ENCODE peak calls at places on chromosomes 6 and 20, in eight cellular contexts. H, O, U, P, C, J, X and L are unnamed samples.
A peak's percentile ranks its signal among the peaks of the same experiment; 100 is the strongest.

GRCh38 chr6:33323623-33323948 is 6.0 kb upstream of the ZBTB22 start:
- DNase-seq in H (no peak), O (no peak), U (no peak), P (no peak), C (no peak), J (no peak), X (no peak), L (no peak)

GRCh38 chr20:12012241-12013222 is 94.8 kb downstream of the BTBD3 start:
- DNase-seq in H (peak; percentile 61), O (peak; percentile 31), U (no peak), P (peak; percentile 10), C (no peak), J (peak; percentile 59), X (no peak), L (no peak)

GRCh38 chr6:157561929-157562810 is 181.2 kb downstream of the ZDHHC14 start:
- DNase-seq in H (no peak), O (no peak), U (no peak), P (no peak), C (no peak), J (no peak), X (no peak), L (no peak)

GRCh38 chr6:147675281-147675680 is 166.8 kb downstream of the SAMD5 start:
- DNase-seq in H (no peak), O (no peak), U (no peak), P (peak; percentile 95), C (no peak), J (peak; percentile 60), X (no peak), L (no peak)

GRCh38 chr20:51826372-51826771 is 24.1 kb upstream of the SALL4 start:
- DNase-seq in H (no peak), O (no peak), U (no peak), P (no peak), C (no peak), J (no peak), X (no peak), L (no peak)

GRCh38 chr20:4329232-4329631 is 313.9 kb upstream of the RNF24 start:
- DNase-seq in H (peak; percentile 35), O (no peak), U (no peak), P (no peak), C (no peak), J (no peak), X (no peak), L (no peak)

GRCh38 chr6:131004387-131004755 is 58.7 kb downstream of the EPB41L2 start:
- DNase-seq in H (no peak), O (no peak), U (no peak), P (no peak), C (no peak), J (no peak), X (no peak), L (no peak)

GRCh38 chr6:444653-445275 is 53.2 kb downstream of the IRF4 start:
- DNase-seq in H (no peak), O (no peak), U (no peak), P (no peak), C (no peak), J (no peak), X (no peak), L (no peak)

GRCh38 chr20:44692932-44693476 is 22.2 kb upstream of the CCN5 start:
- DNase-seq in H (peak; percentile 92), O (no peak), U (peak; percentile 90), P (peak; percentile 94), C (peak; percentile 89), J (peak; percentile 98), X (peak; percentile 89), L (peak; percentile 99)

GRCh38 chr20:63690898-63691710 is 5.3 kb upstream of the TNFRSF6B start:
- DNase-seq in H (no peak), O (no peak), U (no peak), P (no peak), C (no peak), J (no peak), X (no peak), L (peak; percentile 75)

GRCh38 chr20:51335329-51335841 is 207.1 kb downstream of the NFATC2 start:
- DNase-seq in H (peak; percentile 40), O (no peak), U (no peak), P (peak; percentile 100), C (no peak), J (peak; percentile 100), X (no peak), L (no peak)

GRCh38 chr20:63980317-63980805 is 571 bp upstream of the PRPF6 start:
- DNase-seq in H (no peak), O (no peak), U (no peak), P (no peak), C (no peak), J (peak; percentile 58), X (no peak), L (no peak)

GRCh38 chr6:1607557-1608221 is 2.0 kb upstream of the FOXC1 start:
- DNase-seq in H (no peak), O (no peak), U (peak; percentile 27), P (no peak), C (no peak), J (no peak), X (no peak), L (peak; percentile 77)

DNA sequence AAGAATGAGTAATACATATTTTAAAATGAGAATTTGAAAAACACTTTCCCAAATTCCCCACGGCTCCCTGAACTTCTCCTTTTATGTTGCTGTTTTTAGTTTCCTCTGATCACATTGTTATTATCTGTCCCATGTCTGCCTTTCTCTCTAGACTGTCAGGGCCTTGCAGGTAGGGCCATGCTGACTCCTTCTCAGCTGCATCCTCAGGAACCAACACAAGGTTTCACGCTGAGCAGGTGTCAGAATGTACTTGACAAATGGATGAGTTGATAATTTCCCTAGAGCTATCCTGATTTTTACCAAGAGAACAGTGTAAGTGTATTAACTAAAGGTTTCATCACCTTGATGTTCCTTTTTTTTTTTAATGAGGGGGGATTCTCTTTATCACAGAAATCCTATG is 337.8 kb downstream of the SYNE1 start:
- DNase-seq in H (no peak), O (no peak), U (no peak), P (no peak), C (no peak), J (no peak), X (no peak), L (no peak)
- H3K4me3 ChIP-seq in H (no peak overlapping the region), O (no peak overlapping the region), U (no peak overlapping the region), P (no peak overlapping the region), C (no peak overlapping the region), J (no peak overlapping the region), X (no peak overlapping the region), L (no peak overlapping the region)

DNA sequence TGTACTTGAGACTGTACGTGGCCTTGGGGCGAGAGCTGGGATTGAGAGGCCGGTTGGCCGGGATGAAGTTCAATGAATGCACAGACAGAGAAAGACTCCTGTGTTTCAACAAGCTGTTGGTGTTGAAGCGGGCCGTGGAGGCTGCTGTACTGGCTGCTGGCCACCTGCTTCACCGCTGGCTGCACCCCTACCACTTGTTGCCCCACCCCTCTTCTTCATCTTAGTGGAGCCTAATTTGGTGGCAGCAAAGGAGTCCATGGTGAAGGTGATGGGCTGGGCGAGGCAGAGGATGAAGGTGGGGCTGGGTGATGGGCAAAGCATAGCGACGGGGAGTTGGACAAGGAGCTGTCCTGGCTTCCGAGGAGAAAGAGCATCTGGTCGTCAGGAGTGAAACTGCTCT is 7.2 kb upstream of the ZSCAN9 start:
- DNase-seq in H (no peak), O (no peak), U (no peak), P (no peak), C (no peak), J (no peak), X (no peak), L (no peak)
- H3K4me3 ChIP-seq in H (peak overlapping the region; percentile 57), O (no peak overlapping the region), U (no peak overlapping the region), P (no peak overlapping the region), C (peak overlapping the region; percentile 53), J (no peak overlapping the region), X (no peak overlapping the region), L (peak overlapping the region; percentile 68)

GRCh38 chr6:14706378-14706929 is 539.4 kb upstream of the JARID2 start:
- DNase-seq in H (no peak), O (no peak), U (peak; percentile 76), P (peak; percentile 100), C (no peak), J (peak; percentile 100), X (peak; percentile 97), L (no peak)
- H3K4me3 ChIP-seq in H (no peak overlapping the region), O (no peak overlapping the region), U (no peak overlapping the region), P (no peak overlapping the region), C (no peak overlapping the region), J (no peak overlapping the region), X (no peak overlapping the region), L (no peak overlapping the region)

GRCh38 chr20:34525709-34526416 is 9.6 kb downstream of the DYNLRB1 start:
- DNase-seq in H (peak; percentile 97), O (peak; percentile 99), U (peak; percentile 82), P (peak; percentile 98), C (peak; percentile 89), J (peak; percentile 99), X (peak; percentile 99), L (peak; percentile 90)

GRCh38 chr20:34525342-34525708 is 9.1 kb downstream of the DYNLRB1 start:
- DNase-seq in H (no peak), O (no peak), U (no peak), P (no peak), C (no peak), J (no peak), X (no peak), L (no peak)

GRCh38 chr20:34524426-34524825 is 8.2 kb downstream of the DYNLRB1 start:
- DNase-seq in H (no peak), O (no peak), U (no peak), P (no peak), C (no peak), J (no peak), X (no peak), L (no peak)

GRCh38 chr20:34527016-34527415 is 10.8 kb downstream of the DYNLRB1 start:
- DNase-seq in H (no peak), O (no peak), U (no peak), P (no peak), C (peak; percentile 24), J (no peak), X (no peak), L (no peak)

DNA sequence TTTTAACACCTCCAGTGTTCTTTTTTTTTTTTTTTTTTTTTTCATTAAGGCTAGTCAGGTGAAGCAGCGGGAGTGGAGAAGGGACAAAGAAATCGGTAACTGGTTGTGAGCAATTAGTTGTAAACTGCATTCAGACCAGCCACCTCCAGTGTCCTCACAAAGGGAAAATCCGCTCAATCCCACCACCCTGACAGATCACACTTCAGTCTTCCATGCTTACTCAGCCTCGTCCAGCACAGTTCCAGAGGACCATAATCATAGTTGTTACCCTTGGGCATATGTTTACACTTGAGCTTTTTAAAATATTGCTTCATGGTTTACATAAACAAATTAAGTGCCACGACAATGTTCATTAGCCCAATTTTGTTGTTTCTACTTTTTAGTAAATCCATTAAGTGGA is 10.2 kb downstream of the DYNLRB1 start:
- DNase-seq in H (no peak), O (no peak), U (no peak), P (no peak), C (peak; percentile 58), J (no peak), X (no peak), L (no peak)
- H3K4me3 ChIP-seq in H (peak overlapping the region; percentile 19), O (peak overlapping the region; percentile 28), U (no peak overlapping the region), P (no peak overlapping the region), C (no peak overlapping the region), J (no peak overlapping the region), X (no peak overlapping the region), L (no peak overlapping the region)

GRCh38 chr6:2684059-2684749 is 66.5 kb downstream of the MYLK4 start:
- DNase-seq in H (peak; percentile 46), O (no peak), U (no peak), P (peak; percentile 71), C (no peak), J (peak; percentile 50), X (no peak), L (no peak)
- H3K4me3 ChIP-seq in H (no peak overlapping the region), O (no peak overlapping the region), U (no peak overlapping the region), P (no peak overlapping the region), C (no peak overlapping the region), J (no peak overlapping the region), X (no peak overlapping the region), L (no peak overlapping the region)